ENCODE peak calls at places on chromosomes 5 and 9, in four cellular contexts. R is stimulated activated CD8-positive, alpha-beta memory T cell treated with anti-CD3 and anti-CD28 coated beads, Interleukin-12 subunit alpha, Interleukin-12 subunit beta, amount 100 ng/mL, for 1 hour; G is nephron progenitor cell; Y is HTR-8/SVneo. I is an unnamed sample.

GRCh38 chr9:128689820-128690683 is 1.0 kb downstream of the SET start:
- DNase-seq in Y (no peak), G (peak), R (no peak), I (peak)

GRCh38 chr9:83701769-83702168 is 6.0 kb downstream of the UBQLN1 start:
- DNase-seq in G (no peak), Y (peak), R (no peak), I (peak)

GRCh38 chr9:92627651-92628050 is 42.3 kb downstream of the IPPK start:
- DNase-seq in R (no peak), Y (no peak), G (no peak), I (no peak)

GRCh38 chr9:80143899-80144298 is 572.1 kb downstream of the TLE4 start:
- DNase-seq in R (no peak), G (no peak), Y (no peak), I (no peak)

GRCh38 chr5:89929834-89930233 is 479.7 kb downstream of the CETN3 start:
- DNase-seq in R (no peak), G (no peak), Y (no peak), I (no peak)

GRCh38 chr9:134889386-134890214 is 9.0 kb downstream of the FCN2 start:
- DNase-seq in G (no peak), R (no peak), Y (no peak), I (no peak)

GRCh38 chr9:37464426-37465248 is 613 bp downstream of the ZBTB5 start:
- DNase-seq in R (no peak), G (no peak), Y (peak), I (no peak)

GRCh38 chr5:34587355-34588241 is 68.5 kb upstream of the RAI14 start:
- DNase-seq in Y (peak), R (no peak), G (no peak), I (peak)

GRCh38 chr9:137689745-137690529 is 71.1 kb downstream of the EHMT1 start:
- DNase-seq in G (no peak), Y (no peak), R (no peak), I (no peak)

GRCh38 chr5:103393131-103393754 is 134.7 kb downstream of the MACIR start:
- DNase-seq in G (no peak), R (no peak), Y (no peak), I (peak)

GRCh38 chr9:95497772-95498171 is 19.0 kb downstream of the PTCH1 start:
- DNase-seq in Y (no peak), G (no peak), R (no peak), I (no peak)

GRCh38 chr5:175773534-175774070 is 97.8 kb upstream of the CPLX2 start:
- DNase-seq in R (no peak), G (no peak), Y (no peak), I (no peak)

GRCh38 chr9:23672121-23672520 is 153.9 kb downstream of the ELAVL2 start:
- DNase-seq in G (no peak), R (no peak), Y (no peak), I (no peak)

GRCh38 chr9:78871086-78871451 is 574.1 kb downstream of the PSAT1 start:
- DNase-seq in G (no peak), Y (no peak), R (no peak), I (peak)

GRCh38 chr9:72382405-72382804 is 17.4 kb upstream of the ZFAND5 start:
- DNase-seq in G (no peak), R (no peak), Y (no peak), I (peak)

GRCh38 chr5:156356238-156356637 is 29.3 kb downstream of the SGCD start:
- DNase-seq in G (no peak), Y (no peak), R (no peak), I (no peak)

GRCh38 chr9:32502459-32502858 is 23.5 kb downstream of the RIGI start:
- DNase-seq in Y (no peak), R (no peak), G (no peak), I (peak)

GRCh38 chr5:98458004-98458403 is 315.5 kb upstream of the RGMB start:
- DNase-seq in G (no peak), R (no peak), Y (no peak), I (peak)